ENCODE peak calls at places on chromosomes 11 and 22, in six cellular contexts. F is right atrium auricular region, K is lower lobe of right lung, H is psoas muscle, Y is transverse colon, T is stomach. A is an unnamed sample.

GRCh38 chr11:130055637-130056036 is 14.1 kb upstream of the APLP2 start:
- DNase-seq in T (no peak), H (no peak), F (no peak), K (no peak), Y (no peak), A (no peak)

GRCh38 chr11:123194308-123195181 is 503 bp downstream of the CLMP start:
- DNase-seq in F (no peak), T (no peak), Y (no peak), K (no peak), H (peak; percentile 58), A (no peak)

GRCh38 chr22:42651134-42651533 is 1.9 kb upstream of the CYB5R3 start:
- DNase-seq in H (no peak), T (no peak), K (no peak), Y (no peak), F (no peak), A (no peak)

GRCh38 chr11:101202614-101203013 is 73.0 kb upstream of the PGR start:
- DNase-seq in Y (no peak), H (no peak), K (no peak), F (no peak), T (no peak), A (no peak)

GRCh38 chr11:83727251-83727650 is 441.1 kb upstream of the CCDC90B start:
- DNase-seq in F (no peak), K (no peak), Y (no peak), H (no peak), T (no peak), A (no peak)

GRCh38 chr22:29393019-29393608 is 4.7 kb upstream of the AP1B1 start:
- DNase-seq in K (no peak), H (no peak), F (peak; percentile 26), Y (no peak), T (no peak), A (no peak)

GRCh38 chr11:18710545-18710944 is 12.0 kb downstream of the TMEM86A start:
- DNase-seq in H (no peak), T (no peak), Y (no peak), K (no peak), F (no peak), A (no peak)

GRCh38 chr11:16966633-16967346 is 47.4 kb downstream of the PLEKHA7 start:
- DNase-seq in T (peak; percentile 44), Y (peak; percentile 74), K (no peak), H (no peak), F (no peak), A (no peak)

GRCh38 chr11:67639438-67639859 is at the start of gene TBX10:
- DNase-seq in F (no peak), T (no peak), H (no peak), K (no peak), Y (no peak), A (peak; percentile 21)

GRCh38 chr11:111923951-111924350 is 5.2 kb downstream of the C11orf52 start:
- DNase-seq in H (no peak), Y (no peak), F (no peak), K (no peak), T (no peak), A (no peak)

DNA sequence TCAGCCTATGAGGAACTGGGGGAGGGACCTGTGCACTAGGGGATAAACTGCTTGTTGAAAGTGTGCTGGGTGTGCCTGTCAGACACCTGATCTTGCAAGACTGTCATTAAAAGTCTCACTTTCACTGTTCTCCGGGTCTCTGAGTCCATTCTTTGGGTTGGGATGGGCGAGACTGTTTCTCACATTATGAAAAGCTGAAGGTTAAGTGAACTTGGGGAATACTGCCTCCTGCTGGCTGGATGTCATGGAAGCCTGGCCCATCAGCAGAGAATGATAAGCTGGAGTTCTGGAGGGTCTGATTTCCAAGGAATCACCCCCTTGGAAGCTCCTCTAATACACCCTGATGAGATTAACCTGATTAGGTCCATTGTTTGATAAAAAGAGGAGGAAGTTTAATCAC is 9.0 kb upstream of the VPREB1 start:
- DNase-seq in F (no peak), Y (peak; percentile 46), H (no peak), K (no peak), T (no peak), A (no peak)
- TF ChIP-seq CTCF in F (no peak), Y (peak; percentile 26), H (peak; percentile 17), K (peak; percentile 60), T (no peak), A (peak; percentile 52)

GRCh38 chr22:23909258-23909898 is 15.2 kb downstream of the MIF start:
- DNase-seq in H (no peak), F (no peak), K (no peak), T (no peak), Y (no peak), A (no peak)
- H3K27ac ChIP-seq in H (no peak overlapping the region), F (no peak overlapping the region), K (no peak overlapping the region), T (no peak overlapping the region), Y (no peak overlapping the region), A (no peak overlapping the region)

DNA sequence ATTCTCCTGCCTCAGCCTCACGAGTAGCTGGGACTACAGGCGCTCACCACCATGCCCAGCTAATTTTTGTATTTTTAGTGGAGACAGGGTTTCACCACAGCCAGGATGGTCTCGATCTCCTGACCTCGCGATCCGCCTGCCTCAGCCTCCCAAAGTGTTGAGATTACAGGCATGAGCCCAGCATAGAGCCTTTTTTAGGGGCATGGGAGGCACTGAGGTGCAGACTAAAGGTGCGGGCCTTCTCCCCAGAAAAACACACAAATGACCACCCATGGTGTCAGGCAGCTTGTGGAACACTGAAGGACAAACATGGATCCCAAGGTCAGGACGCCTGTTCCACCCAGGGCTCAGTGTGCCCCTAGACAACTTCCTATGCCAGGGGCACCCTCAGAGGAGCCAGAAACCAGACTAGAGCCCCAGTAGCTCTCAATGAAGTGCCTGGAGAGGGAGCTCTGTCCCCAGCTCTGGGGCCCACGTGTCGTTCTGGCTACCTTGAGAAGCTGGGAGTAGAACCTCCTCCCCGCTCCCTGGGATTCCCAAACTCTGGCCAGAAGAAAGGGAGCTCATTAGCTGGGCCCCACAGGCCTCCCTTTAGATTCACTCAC is 21.2 kb upstream of the CD5 start:
- DNase-seq in T (no peak), K (no peak), Y (no peak), H (no peak), F (no peak), A (no peak)
- TF ChIP-seq CTCF in T (no peak), K (no peak), Y (no peak), H (no peak), F (no peak), A (no peak)

GRCh38 chr11:79011357-79011756 is 429.5 kb downstream of the TENM4 start:
- DNase-seq in T (no peak), H (no peak), F (no peak), Y (no peak), K (no peak), A (no peak)
- H3K27ac ChIP-seq in T (no peak overlapping the region), H (no peak overlapping the region), F (no peak overlapping the region), Y (no peak overlapping the region), K (no peak overlapping the region), A (no peak overlapping the region)

GRCh38 chr11:90438069-90438468 is 215.2 kb upstream of the CHORDC1 start:
- DNase-seq in Y (no peak), H (no peak), F (no peak), K (no peak), T (no peak), A (no peak)

GRCh38 chr11:90434858-90435257 is 212.0 kb upstream of the CHORDC1 start:
- DNase-seq in T (no peak), K (no peak), Y (no peak), F (no peak), H (no peak), A (no peak)
- TF ChIP-seq CTCF in T (no peak), K (no peak), Y (no peak), F (no peak), H (no peak), A (no peak)

A was measured in dorsolateral prefrontal cortex.